ENCODE peak calls at places on chromosomes 4 and X, in four cellular contexts. F is HepG2, P is K562, M is GM12878. D is an unnamed sample.

GRCh38 chr4:169254546-169254983 is 16.2 kb downstream of the SH3RF1 start:
- DNase-seq in M (no peak), F (peak), P (no peak), D (no peak)

GRCh38 chrX:110440016-110440805 is 81.6 kb downstream of the RTL9 start:
- DNase-seq in P (no peak), F (no peak), M (no peak), D (no peak)

GRCh38 chr4:162891788-162892707 is 274.6 kb downstream of the NAF1 start:
- DNase-seq in F (no peak), M (peak), P (no peak), D (no peak)

GRCh38 chr4:15847746-15848145 is 69.6 kb downstream of the CD38 start:
- DNase-seq in F (no peak), M (no peak), P (no peak), D (no peak)

GRCh38 chr4:144190009-144190408 is 49.5 kb upstream of the GYPA start:
- DNase-seq in F (no peak), M (no peak), P (no peak), D (no peak)

GRCh38 chr4:39227906-39228305 is 45.6 kb downstream of the WDR19 start:
- DNase-seq in P (no peak), F (no peak), M (no peak), D (no peak)

GRCh38 chr4:145231906-145232700 is 51.7 kb upstream of the OTUD4 start:
- DNase-seq in P (no peak), F (no peak), M (no peak), D (no peak)

GRCh38 chr4:174009686-174010451 is 273.6 kb downstream of the FBXO8 start:
- DNase-seq in M (no peak), F (no peak), P (no peak), D (no peak)

GRCh38 chr4:786861-787300 is 39.0 kb downstream of the CPLX1 start:
- DNase-seq in M (no peak), F (no peak), P (no peak), D (no peak)

GRCh38 chr4:179871726-179872125 is 2371.5 kb upstream of the TENM3 start:
- DNase-seq in F (no peak), M (no peak), P (no peak), D (no peak)

GRCh38 chr4:39118034-39118658 is 56.1 kb downstream of the KLHL5 start:
- DNase-seq in F (peak), P (no peak), M (no peak), D (no peak)

GRCh38 chrX:39335447-39336235 is 534.4 kb downstream of the MID1IP1 start:
- DNase-seq in F (no peak), M (no peak), P (no peak), D (no peak)

GRCh38 chr4:153222790-153223417 is 18.7 kb downstream of the TRIM2 start:
- DNase-seq in P (no peak), M (no peak), F (no peak), D (no peak)

GRCh38 chr4:125518281-125518680 is 203.5 kb downstream of the FAT4 start:
- DNase-seq in P (no peak), M (no peak), F (no peak), D (no peak)

GRCh38 chr4:159487284-159487747 is 384.4 kb downstream of the RAPGEF2 start:
- DNase-seq in P (peak), F (peak), M (peak), D (peak)

GRCh38 chrX:10089378-10089795 is 67.4 kb upstream of the CLCN4 start:
- DNase-seq in P (no peak), F (no peak), M (no peak), D (no peak)

GRCh38 chr4:14880805-14881204 is 121.5 kb upstream of the CPEB2 start:
- DNase-seq in F (no peak), M (no peak), P (no peak), D (no peak)

GRCh38 chr4:78864405-78865024 is 74.7 kb downstream of the PAQR3 start:
- DNase-seq in M (peak), P (peak), F (peak), D (no peak)

GRCh38 chr4:145934434-145935047 is 4.1 kb downstream of the ZNF827 start:
- DNase-seq in M (no peak), F (no peak), P (no peak), D (no peak)

GRCh38 chr4:26410385-26411293 is 79.6 kb downstream of the CCKAR start:
- DNase-seq in P (peak), F (peak), M (peak), D (no peak)

GRCh38 chrX:119417842-119418241 is 18.7 kb downstream of the SLC25A43 start:
- DNase-seq in P (no peak), M (no peak), F (peak), D (no peak)

GRCh38 chr4:52894408-52894807 is 32.3 kb downstream of the RASL11B start:
- DNase-seq in M (no peak), F (no peak), P (no peak), D (no peak)

GRCh38 chr4:54231419-54232150 is 2.5 kb downstream of the PDGFRA start:
- DNase-seq in P (no peak), M (no peak), F (no peak), D (peak)

GRCh38 chr4:151624606-151625565 is 135.9 kb downstream of the GATB start:
- DNase-seq in M (no peak), F (no peak), P (no peak), D (no peak)

GRCh38 chrX:78946178-78946896 is 1.1 kb downstream of the P2RY10 start:
- DNase-seq in P (no peak), F (no peak), M (no peak), D (no peak)

GRCh38 chrX:78950157-78950556 is 5.0 kb downstream of the P2RY10 start:
- DNase-seq in M (no peak), P (no peak), F (no peak), D (no peak)

GRCh38 chrX:78944351-78944750 is 840 bp upstream of the P2RY10 start:
- DNase-seq in F (no peak), M (no peak), P (no peak), D (no peak)

DNA sequence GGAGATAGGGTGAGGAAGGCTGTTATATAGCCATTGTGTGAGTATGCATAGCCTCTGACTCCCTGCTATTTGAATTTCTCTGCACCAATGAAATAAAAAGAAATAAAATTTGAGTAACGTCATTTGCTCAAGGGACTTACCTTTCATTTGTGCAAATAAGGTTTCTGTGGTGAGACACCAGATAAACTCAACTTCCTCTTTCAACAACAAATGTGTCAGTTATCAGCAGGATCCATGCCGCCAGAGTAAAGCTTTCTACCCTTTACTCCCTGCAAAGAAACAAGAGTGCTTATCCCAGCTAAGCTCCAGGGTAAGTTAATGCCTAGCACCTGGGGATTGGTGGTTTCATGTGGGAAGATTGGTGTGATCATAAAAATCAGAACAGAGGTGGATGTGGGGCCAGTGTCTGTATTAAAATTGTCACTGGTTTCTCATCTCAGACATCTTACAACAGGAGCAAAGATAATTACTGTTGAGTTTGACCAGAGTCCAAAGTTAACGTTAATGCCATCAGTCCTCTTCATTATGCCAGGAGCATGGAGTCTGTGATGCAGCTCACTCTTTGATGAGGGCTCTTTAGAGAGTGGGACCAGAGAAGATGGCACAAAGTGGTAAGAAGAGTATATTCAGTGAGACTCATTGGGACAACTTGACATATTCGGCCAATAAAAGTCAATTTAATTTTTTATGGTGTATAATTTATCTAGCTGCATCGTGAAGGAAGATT is at the start of gene P2RY10:
- DNase-seq in F (no peak), M (peak), P (no peak), D (no peak)
- TF ChIP-seq ATF2 in F (no peak), M (no peak), P (no peak), D (no peak)

GRCh38 chr4:186148335-186148975 is 42.9 kb upstream of the CYP4V2 start:
- DNase-seq in M (no peak), F (no peak), P (no peak), D (no peak)

GRCh38 chr4:186150926-186151325 is 40.4 kb upstream of the CYP4V2 start:
- DNase-seq in F (no peak), P (no peak), M (no peak), D (no peak)

GRCh38 chr4:186146443-186146842 is 41.9 kb downstream of the FAM149A start:
- DNase-seq in M (no peak), P (no peak), F (no peak), D (no peak)

GRCh38 chr4:186151499-186151898 is 39.9 kb upstream of the CYP4V2 start:
- DNase-seq in P (no peak), F (no peak), M (no peak), D (no peak)

DNA sequence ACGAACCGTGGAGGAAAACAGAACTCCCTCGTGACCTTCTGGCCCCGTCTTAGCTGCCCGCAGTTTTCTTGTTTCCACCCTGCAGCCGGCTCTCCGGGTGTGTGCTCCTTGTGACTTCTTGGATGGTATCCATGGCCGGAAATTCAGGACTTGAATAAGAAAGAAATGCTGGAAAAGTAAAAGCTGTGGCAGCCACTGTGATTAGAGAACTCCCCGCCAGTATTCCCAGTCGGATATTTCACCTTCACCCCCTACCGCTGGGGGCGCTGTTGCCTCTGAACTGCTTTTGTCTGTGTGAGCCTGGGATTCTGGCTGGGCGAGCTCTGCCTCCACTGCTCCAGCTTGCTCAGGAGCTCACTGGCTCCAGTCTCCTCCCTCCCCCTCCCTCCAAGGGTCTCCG is 41.5 kb upstream of the CYP4V2 start:
- DNase-seq in P (no peak), F (peak), M (no peak), D (peak)
- TF ChIP-seq CTCF in P (peak), F (peak), M (peak), D (peak)

GRCh38 chrX:13123247-13123856 is 78.9 kb upstream of the FAM9C start:
- DNase-seq in F (peak), P (no peak), M (no peak), D (no peak)
- H2AFZ ChIP-seq in F (no peak), P (no peak), M (peak), D (no peak)

DNA sequence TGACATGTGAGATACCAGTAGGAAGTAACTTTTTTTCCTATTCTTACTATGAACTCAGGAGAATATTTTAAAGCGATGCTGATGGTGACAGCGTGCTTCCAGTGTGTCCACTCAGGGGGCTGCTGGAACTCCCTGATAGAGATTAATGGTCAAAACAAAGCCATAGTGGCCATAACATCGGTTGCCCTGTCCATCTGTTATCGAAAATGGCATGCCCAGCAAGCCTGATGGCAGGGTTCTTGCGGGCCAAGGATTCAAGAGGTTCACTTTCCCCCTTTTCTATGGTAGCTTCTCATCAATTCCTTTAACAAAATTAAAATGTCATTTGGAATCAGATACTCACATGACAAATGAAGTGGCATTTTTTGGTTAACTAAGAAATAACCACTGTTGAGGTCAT is 46.5 kb downstream of the PTCHD1 start:
- DNase-seq in F (no peak), P (no peak), M (no peak), D (no peak)
- TF ChIP-seq ATF2 in F (no peak), P (no peak), M (no peak), D (no peak)

GRCh38 chr4:2936773-2937145 is 26.4 kb downstream of the NOP14 start:
- DNase-seq in P (no peak), F (no peak), M (peak), D (no peak)

GRCh38 chr4:2933566-2934076 is 29.6 kb downstream of the NOP14 start:
- DNase-seq in P (no peak), M (no peak), F (no peak), D (no peak)

GRCh38 chr4:2934077-2934812 is 29.0 kb downstream of the NOP14 start:
- DNase-seq in F (no peak), M (no peak), P (peak), D (no peak)

GRCh38 chr4:2935762-2936743 is 27.2 kb downstream of the NOP14 start:
- DNase-seq in F (no peak), P (no peak), M (peak), D (no peak)

DNA sequence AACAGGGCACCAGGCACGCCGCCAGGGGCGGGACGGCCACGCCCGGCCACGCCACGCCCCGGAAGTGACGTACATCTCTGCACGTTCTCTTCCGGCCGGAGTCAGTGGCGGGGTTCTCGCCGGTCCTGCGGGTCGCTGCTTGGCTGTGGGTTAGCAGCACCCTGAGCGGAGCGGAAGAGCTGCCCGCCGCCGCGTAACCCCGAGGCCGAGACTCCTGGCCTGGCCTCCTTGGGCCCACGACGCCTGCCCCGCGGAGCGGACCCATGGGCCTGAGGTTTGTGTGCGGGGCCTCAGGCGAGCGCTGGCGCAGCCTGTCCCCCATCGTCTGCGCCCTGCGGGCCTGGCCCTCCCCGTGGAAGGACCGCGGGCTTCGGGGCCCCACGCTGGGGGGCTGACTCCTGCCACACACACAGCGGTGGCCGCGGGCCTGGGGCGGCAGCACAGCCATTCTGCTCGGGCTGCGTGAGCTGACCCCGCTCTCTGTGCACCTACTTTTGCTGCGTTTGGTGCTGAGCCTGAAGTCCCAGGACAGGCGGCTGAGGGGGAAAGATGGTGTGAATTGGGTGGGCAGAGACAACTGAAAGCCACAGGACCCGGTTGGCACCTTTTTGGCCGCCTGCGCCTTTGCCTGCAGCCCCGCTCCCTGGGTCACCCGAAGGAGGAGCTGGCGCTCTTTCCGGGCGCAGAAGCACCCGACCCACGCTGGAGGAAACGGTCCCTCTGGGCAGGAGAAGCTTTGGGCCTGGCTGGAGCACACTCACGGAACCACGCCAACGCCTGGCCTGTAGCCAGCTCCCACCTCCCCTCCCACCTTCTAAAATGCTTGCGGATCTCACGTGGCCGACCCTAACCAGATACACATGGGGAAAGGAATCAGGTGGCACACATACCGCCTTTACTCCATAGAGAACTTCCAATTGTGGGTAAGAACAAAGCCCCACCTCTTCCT is 28.1 kb downstream of the NOP14 start:
- DNase-seq in F (peak), P (no peak), M (peak), D (peak)
- TF ChIP-seq CTCF in F (peak), P (no peak), M (no peak), D (no peak)

D was measured in H1.